ENCODE peak calls at places on chromosomes 13 and 19, in four cellular contexts. F is IMR-90, T is endothelial cell of umbilical vein, P is ovary. N is an unnamed sample.

GRCh38 chr19:46221981-46222610 is 7.4 kb upstream of the IGFL1 start:
- DNase-seq in F (peak), T (no peak), P (peak), N (peak)

GRCh38 chr13:97567510-97568243 is 133.7 kb downstream of the RAP2A start:
- DNase-seq in F (peak), T (no peak), P (no peak), N (peak)

GRCh38 chr19:30272554-30272953 is 99.6 kb upstream of the ZNF536 start:
- DNase-seq in F (no peak), T (no peak), P (no peak), N (no peak)

GRCh38 chr13:95641291-95641811 is 3.2 kb downstream of the DZIP1 start:
- DNase-seq in F (peak), T (peak), P (peak), N (no peak)

GRCh38 chr13:106471957-106472543 is 63.4 kb downstream of the EFNB2 start:
- DNase-seq in F (peak), T (peak), P (peak), N (peak)

GRCh38 chr19:35135389-35135909 is 590 bp upstream of the LGI4 start:
- DNase-seq in F (peak), T (peak), P (peak), N (no peak)

GRCh38 chr19:21626924-21627697 is 121.7 kb downstream of the ZNF429 start:
- DNase-seq in F (no peak), T (no peak), P (no peak), N (no peak)

GRCh38 chr19:7112675-7113074 is 43.2 kb downstream of the ZNF557 start:
- DNase-seq in F (no peak), T (no peak), P (no peak), N (no peak)

GRCh38 chr19:50224986-50225747 is 21.7 kb downstream of the MYH14 start:
- DNase-seq in F (no peak), T (no peak), P (no peak), N (no peak)

GRCh38 chr13:24180743-24181384 is 20.3 kb downstream of the SPATA13 start:
- DNase-seq in F (peak), T (no peak), P (no peak), N (no peak)

GRCh38 chr13:46179576-46180368 is 2.2 kb downstream of the LCP1 start:
- DNase-seq in F (no peak), T (no peak), P (no peak), N (no peak)

GRCh38 chr19:53013621-53014020 is at the start of gene ERVV-1:
- DNase-seq in F (peak), T (no peak), P (no peak), N (no peak)

GRCh38 chr19:1401138-1401888 is at the start of gene GAMT:
- DNase-seq in F (no peak), T (peak), P (no peak), N (no peak)

GRCh38 chr19:2329162-2329505 is 650 bp downstream of the SPPL2B start:
- DNase-seq in F (no peak), T (no peak), P (no peak), N (no peak)

GRCh38 chr13:51674276-51674675 is 90.0 kb downstream of the WDFY2 start:
- DNase-seq in F (no peak), T (no peak), P (no peak), N (peak)

GRCh38 chr13:82358284-82358683 is 1524.0 kb downstream of the SLITRK1 start:
- DNase-seq in F (no peak), T (no peak), P (no peak), N (peak)

GRCh38 chr13:25046985-25047660 is 48.8 kb upstream of the PABPC3 start:
- DNase-seq in F (peak), T (no peak), P (no peak), N (peak)

GRCh38 chr13:80337011-80337688 is 3.8 kb downstream of the SPRY2 start:
- DNase-seq in F (no peak), T (no peak), P (no peak), N (peak)

GRCh38 chr19:40600086-40600917 is 867 bp upstream of the LTBP4 start:
- DNase-seq in F (no peak), T (no peak), P (peak), N (no peak)

GRCh38 chr19:49006905-49007304 is 10.0 kb downstream of the LHB start:
- DNase-seq in F (no peak), T (no peak), P (no peak), N (no peak)

GRCh38 chr13:109345433-109345941 is 440.9 kb downstream of the IRS2 start:
- DNase-seq in F (peak), T (peak), P (no peak), N (peak)

GRCh38 chr19:10026744-10027143 is 13.5 kb downstream of the RDH8 start:
- DNase-seq in F (no peak), T (no peak), P (no peak), N (no peak)

GRCh38 chr19:10021863-10022262 is 8.6 kb downstream of the RDH8 start:
- DNase-seq in F (peak), T (no peak), P (no peak), N (no peak)

GRCh38 chr19:10021446-10021845 is 8.2 kb downstream of the RDH8 start:
- DNase-seq in F (no peak), T (no peak), P (no peak), N (no peak)

GRCh38 chr19:10027158-10027997 is 14.1 kb downstream of the RDH8 start:
- DNase-seq in F (peak), T (peak), P (peak), N (peak)
- TF ChIP-seq CTCF in F (peak), T (peak), P (peak), N (peak)

GRCh38 chr13:33213024-33213795 is 72.3 kb downstream of the STARD13 start:
- DNase-seq in F (no peak), T (no peak), P (no peak), N (peak)
- H3K4me3 ChIP-seq in F (no peak), T (no peak), P (no peak), N (no peak)

DNA sequence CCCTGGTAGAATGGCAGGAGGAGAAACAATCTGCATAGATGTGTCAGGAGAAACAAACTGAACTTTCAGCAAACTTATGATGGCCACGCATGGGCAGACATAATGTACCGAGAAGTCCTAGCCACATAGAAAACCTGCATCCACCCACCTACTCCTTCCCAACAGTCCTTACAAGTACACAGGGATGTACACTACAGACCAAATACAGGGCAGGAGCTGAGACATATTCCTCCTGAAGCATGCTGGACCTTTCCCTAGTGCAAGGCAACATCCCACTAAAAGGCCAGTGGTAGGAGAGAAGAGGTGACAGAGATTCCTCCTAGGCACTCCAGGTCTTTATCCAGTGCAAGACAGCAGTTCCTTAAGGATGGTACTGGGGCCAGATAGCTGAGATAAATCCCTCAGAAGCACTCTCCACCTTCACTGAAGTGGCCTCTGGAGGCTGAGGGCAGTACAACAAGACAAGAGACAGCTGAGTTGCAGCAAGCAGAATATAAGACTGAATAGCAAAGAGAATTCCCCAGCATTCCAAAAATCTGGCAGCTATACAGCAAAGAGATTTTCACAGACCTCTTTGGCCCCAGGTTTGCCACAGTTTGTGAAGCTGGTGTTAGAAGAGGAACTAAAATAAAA is 18.3 kb downstream of the VWA8 start:
- DNase-seq in F (peak), T (peak), P (no peak), N (peak)
- TF ChIP-seq CTCF in F (peak), T (no peak), P (no peak), N (peak)

GRCh38 chr19:34126966-34127365 is 45.3 kb upstream of the LSM14A start:
- DNase-seq in F (no peak), T (no peak), P (no peak), N (no peak)
- H3K4me3 ChIP-seq in F (no peak), T (no peak), P (no peak), N (no peak)

N was measured in bronchial epithelial cell.